ENCODE peak calls at places on chromosomes 12 and 14, in ten cellular contexts. L, K, U, O, P, S, D, B, V and T are unnamed samples. For H3K4me1, the result is how much of the 10 kb centered on the place peaks cover.

GRCh38 chr12:43333650-43334043 is 218.4 kb downstream of the ADAMTS20 start:
- DNase-seq in K (no peak), L (no peak), B (no peak), P (no peak), U (no peak), V (no peak), S (no peak), O (no peak), D (no peak), T (no peak)

GRCh38 chr14:88929656-88930436 is 105.4 kb downstream of the TTC8 start:
- DNase-seq in U (no peak), V (no peak), L (no peak), S (no peak), O (no peak), B (no peak), P (no peak), K (no peak), D (no peak), T (no peak)

GRCh38 chr14:21924479-21924878 is 250.9 kb upstream of the OR4E1 start:
- DNase-seq in K (no peak), P (no peak), S (peak), U (peak), O (no peak), B (peak), V (no peak), L (no peak), D (no peak), T (no peak)

GRCh38 chr14:72745546-72745945 is 148.4 kb downstream of the DPF3 start:
- DNase-seq in S (no peak), P (no peak), B (no peak), L (peak), D (peak), K (no peak), V (peak), O (peak), U (no peak), T (no peak)

GRCh38 chr14:91349481-91350074 is 68.0 kb downstream of the CCDC88C start:
- DNase-seq in O (no peak), S (peak), U (no peak), K (no peak), P (no peak), B (peak), L (no peak), V (no peak), D (no peak), T (no peak)

GRCh38 chr12:121538699-121539061 is 42.1 kb downstream of the KDM2B start:
- DNase-seq in U (peak), O (peak), S (no peak), B (no peak), L (no peak), V (peak), D (no peak), P (no peak), K (no peak), T (no peak)

GRCh38 chr12:19710811-19711793 is 271.8 kb downstream of the AEBP2 start:
- DNase-seq in O (no peak), L (no peak), V (peak), B (no peak), U (no peak), K (no peak), P (peak), D (no peak), S (no peak), T (no peak)

GRCh38 chr12:66803972-66804371 is 125.1 kb upstream of the GRIP1 start:
- DNase-seq in V (peak), D (no peak), O (no peak), L (no peak), B (no peak), K (no peak), P (no peak), U (no peak), S (no peak), T (no peak)

GRCh38 chr12:124493809-124494750 is 73.3 kb downstream of the NCOR2 start:
- DNase-seq in S (no peak), D (no peak), V (no peak), U (peak), B (peak), L (no peak), K (no peak), O (no peak), P (no peak), T (no peak)

DNA sequence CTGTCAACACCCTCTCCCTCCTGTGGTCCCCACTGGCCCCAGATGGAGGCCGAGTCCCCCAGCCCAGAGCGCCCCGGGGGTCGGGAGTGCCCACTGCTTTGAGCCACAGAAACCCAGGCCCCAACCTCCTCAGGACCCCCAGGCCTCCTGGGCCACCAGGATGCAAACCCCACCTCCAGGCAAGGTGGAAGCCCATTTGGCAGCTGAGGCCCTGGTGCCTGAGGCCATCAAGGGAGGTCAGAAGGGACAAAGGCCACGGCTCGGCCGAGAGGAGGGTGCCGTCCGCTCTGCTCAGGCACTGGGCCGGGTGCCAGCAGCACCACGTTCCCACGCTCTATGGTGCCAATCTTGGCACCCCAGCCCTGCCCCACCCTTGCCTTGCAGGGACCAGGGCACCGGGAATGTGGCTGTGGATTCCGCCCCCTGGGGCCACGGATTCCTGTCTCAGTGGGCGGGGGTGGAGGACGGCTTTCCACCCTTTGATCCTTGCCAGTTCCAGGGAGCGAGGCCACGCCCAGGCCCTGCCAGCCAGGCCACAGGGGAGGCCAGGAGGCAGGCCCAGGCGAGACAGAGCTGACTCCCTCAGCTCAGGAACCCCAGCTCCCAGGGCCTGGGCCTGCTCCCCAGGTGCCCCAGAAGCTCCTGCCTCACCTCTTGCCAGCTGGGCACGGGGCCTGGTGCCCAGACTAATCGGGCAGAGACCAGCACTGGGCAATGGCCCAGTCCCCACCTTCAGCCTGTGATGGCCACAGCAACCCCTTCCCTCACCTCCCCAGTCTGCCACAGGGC is 26.3 kb upstream of the GPR132 start:
- DNase-seq in B (no peak), V (no peak), K (peak), L (peak), D (no peak), S (no peak), O (peak), U (peak), P (peak), T (no peak)
- H3K4me1 ChIP-seq in B (under half), V (under half), K (under half), L (half or more), D (under half), S (under half), O (under half), U (half or more), P (under half), T (under half)

GRCh38 chr12:109116611-109116949 is 193 bp downstream of the ACACB start:
- DNase-seq in U (no peak), B (no peak), S (no peak), P (no peak), L (no peak), O (no peak), V (no peak), D (no peak), K (no peak), T (no peak)

GRCh38 chr12:109113661-109114321 is 2.6 kb upstream of the ACACB start:
- DNase-seq in B (no peak), L (no peak), S (no peak), K (no peak), V (no peak), P (no peak), O (no peak), D (no peak), U (no peak), T (no peak)

GRCh38 chr12:109114644-109115043 is 1.7 kb upstream of the ACACB start:
- DNase-seq in B (no peak), S (no peak), V (no peak), O (no peak), L (no peak), D (no peak), P (no peak), U (no peak), K (no peak), T (no peak)

GRCh38 chr12:109115404-109115757 is 1.0 kb upstream of the ACACB start:
- DNase-seq in B (no peak), D (no peak), V (no peak), L (no peak), S (no peak), O (no peak), K (no peak), U (no peak), P (no peak), T (no peak)

DNA sequence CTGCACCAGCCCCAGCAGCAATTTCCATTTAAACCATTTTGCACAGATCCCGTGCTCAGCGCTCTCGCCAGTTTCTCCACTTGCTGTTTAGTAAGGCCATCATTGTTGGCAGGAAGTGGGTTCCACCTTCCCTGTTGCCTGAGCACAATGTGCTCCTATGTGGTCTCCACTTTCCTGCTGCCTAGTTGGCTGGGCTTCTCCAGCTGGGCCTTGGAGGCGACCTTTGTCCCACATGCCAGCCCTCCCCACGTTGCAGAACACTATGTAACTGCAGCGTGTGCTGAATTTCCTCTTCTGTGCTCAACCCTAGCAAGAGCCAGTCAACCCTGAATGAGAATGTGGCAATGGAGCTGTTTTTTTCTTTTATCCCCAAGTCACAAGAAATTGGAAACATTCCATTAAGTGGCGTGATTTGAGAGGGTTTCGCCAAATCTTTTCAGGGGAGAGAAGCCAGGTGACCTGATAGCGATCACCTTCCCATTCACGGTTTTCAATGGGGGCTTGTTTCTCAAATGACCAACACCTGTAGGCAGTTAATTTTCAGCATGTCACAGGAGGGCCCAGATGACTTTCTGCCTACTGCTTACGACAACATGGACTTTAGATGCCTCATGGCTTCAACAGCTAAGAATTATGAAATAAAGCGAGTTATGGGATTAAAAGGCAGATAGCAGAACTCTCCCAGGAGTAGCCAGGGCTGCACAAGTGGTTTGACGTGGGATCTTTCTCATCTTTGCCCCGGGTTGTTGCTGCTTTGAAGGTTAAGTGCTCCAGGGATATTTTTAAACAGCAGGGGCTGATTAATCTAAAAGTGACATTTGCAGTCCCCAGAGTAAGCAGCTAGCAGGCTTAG is at the start of gene ACACB:
- DNase-seq in O (peak), S (no peak), L (no peak), B (no peak), V (no peak), P (no peak), U (peak), D (peak), K (peak), T (no peak)
- H3K4me1 ChIP-seq in O (under half), S (under half), L (under half), B (under half), V (under half), P (under half), U (under half), D (under half), K (under half), T (under half)

GRCh38 chr12:64660237-64661018 is 50.1 kb downstream of the RASSF3 start:
- DNase-seq in D (no peak), O (no peak), B (no peak), P (no peak), S (no peak), U (no peak), L (no peak), V (no peak), K (no peak), T (no peak)
- H3K4me1 ChIP-seq in D (under half), O (under half), B (half or more), P (under half), S (half or more), U (under half), L (under half), V (under half), K (under half), T (under half)

GRCh38 chr12:3651585-3652424 is 101.1 kb downstream of the CRACR2A start:
- DNase-seq in U (no peak), S (no peak), O (no peak), B (no peak), L (no peak), P (no peak), K (no peak), D (no peak), V (no peak), T (no peak)

GRCh38 chr12:3661028-3661427 is 91.9 kb downstream of the CRACR2A start:
- DNase-seq in K (no peak), B (no peak), S (no peak), P (no peak), D (no peak), V (no peak), U (no peak), L (peak), O (no peak), T (no peak)

GRCh38 chr12:3655331-3655900 is 97.5 kb downstream of the CRACR2A start:
- DNase-seq in L (peak), V (no peak), U (no peak), S (no peak), B (no peak), O (no peak), P (no peak), K (no peak), D (no peak), T (peak)

GRCh38 chr12:3658327-3659163 is 94.4 kb downstream of the CRACR2A start:
- DNase-seq in O (peak), L (peak), S (peak), P (no peak), B (peak), K (no peak), D (no peak), V (no peak), U (no peak), T (no peak)

GRCh38 chr12:3656946-3657622 is 95.8 kb downstream of the CRACR2A start:
- DNase-seq in P (no peak), V (no peak), U (no peak), K (no peak), B (no peak), D (no peak), L (no peak), O (no peak), S (no peak), T (no peak)
- H3K4me1 ChIP-seq in P (under half), V (under half), U (under half), K (under half), B (under half), D (under half), L (under half), O (under half), S (under half), T (under half)

GRCh38 chr12:12133785-12134184 is 63.0 kb downstream of the BCL2L14 start:
- DNase-seq in K (no peak), L (no peak), O (no peak), V (no peak), U (no peak), B (no peak), D (no peak), S (no peak), P (no peak), T (no peak)
- H3K4me1 ChIP-seq in K (under half), L (under half), O (under half), V (under half), U (under half), B (under half), D (under half), S (under half), P (under half), T (under half)

GRCh38 chr14:29804481-29804880 is 123.2 kb downstream of the PRKD1 start:
- DNase-seq in S (no peak), O (no peak), D (no peak), U (no peak), L (no peak), K (no peak), V (no peak), P (no peak), B (no peak), T (no peak)

GRCh38 chr14:29803045-29803444 is 124.6 kb downstream of the PRKD1 start:
- DNase-seq in S (no peak), V (no peak), L (no peak), U (no peak), K (no peak), O (no peak), P (no peak), D (no peak), B (no peak), T (no peak)

GRCh38 chr14:29800961-29801360 is 126.7 kb downstream of the PRKD1 start:
- DNase-seq in P (no peak), U (no peak), B (no peak), V (no peak), L (no peak), D (no peak), K (no peak), O (no peak), S (no peak), T (no peak)

GRCh38 chr14:29799718-29800117 is 127.9 kb downstream of the PRKD1 start:
- DNase-seq in D (no peak), K (no peak), U (no peak), V (no peak), P (no peak), O (no peak), L (no peak), S (no peak), B (no peak), T (no peak)

GRCh38 chr14:29802211-29802610 is 125.4 kb downstream of the PRKD1 start:
- DNase-seq in P (no peak), S (no peak), U (no peak), V (no peak), K (no peak), D (no peak), L (no peak), O (no peak), B (no peak), T (no peak)
- H3K4me1 ChIP-seq in P (under half), S (under half), U (under half), V (under half), K (under half), D (under half), L (under half), O (under half), B (under half), T (under half)